ENCODE peak calls at places on chromosomes 16 and 17, in six cellular contexts. P is GM03348, Z is NCI-H748 treated with DMSO at 0.1 percent for 48 hours, W is KBM-7, O is hypothalamus, C is NCI-H1105. G is an unnamed sample.

GRCh38 chr17:16214190-16215001 is 938 bp downstream of the NCOR1 start:
- DNase-seq in P (peak; percentile 21), W (peak; percentile 27), Z (peak; percentile 32), C (no peak), O (no peak), G (no peak)

GRCh38 chr16:20849587-20850390 is 43.5 kb downstream of the REXO5 start:
- DNase-seq in P (peak; percentile 64), C (peak; percentile 5), O (peak; percentile 19), W (peak; percentile 80), Z (peak; percentile 10), G (peak; percentile 67)

GRCh38 chr16:29030086-29030840 is 45.4 kb downstream of the LAT start:
- DNase-seq in Z (no peak), W (no peak), C (no peak), O (no peak), P (no peak), G (no peak)

GRCh38 chr16:2022723-2023097 is 3.1 kb downstream of the NPW start:
- DNase-seq in P (no peak), Z (no peak), O (no peak), C (no peak), W (no peak), G (peak; percentile 38)

GRCh38 chr17:40520991-40521453 is 19.6 kb upstream of the TNS4 start:
- DNase-seq in O (no peak), C (no peak), W (no peak), P (no peak), Z (no peak), G (no peak)

GRCh38 chr16:50530277-50531236 is 17.6 kb upstream of the NKD1 start:
- DNase-seq in W (no peak), O (no peak), Z (no peak), C (peak; percentile 6), P (no peak), G (no peak)

GRCh38 chr17:83179811-83180210 is 100.4 kb downstream of the METRNL start:
- DNase-seq in W (no peak), Z (no peak), O (no peak), C (no peak), P (no peak), G (no peak)

GRCh38 chr17:27965224-27965623 is 72.1 kb upstream of the LYRM9 start:
- DNase-seq in Z (no peak), C (no peak), P (no peak), O (no peak), W (no peak), G (no peak)

GRCh38 chr16:66529475-66529874 is 20.4 kb downstream of the TK2 start:
- DNase-seq in P (no peak), O (no peak), C (no peak), W (no peak), Z (no peak), G (no peak)

G was measured in Kasumi-1.